ENCODE peak calls at places on chromosomes 5 and 9, in nine cellular contexts. One of them, this sample, is unnamed.

GRCh38 chr5:145980718-145981117 is 44.3 kb downstream of the SH3RF2 start:
- DNase-seq in COLO829: no peak
- DNase-seq in nephron progenitor cell: no peak
- DNase-seq in iPS-NIHi11: no peak
- DNase-seq in mesothelial cell of epicardium: no peak
- DNase-seq in ELR: peak; percentile 34
- DNase-seq in Karpas-422: no peak
- DNase-seq in brain microvascular endothelial cell: no peak
- DNase-seq in HFFc6: no peak
- DNase-seq in this sample: no peak

GRCh38 chr5:163533229-163533628 is 27.8 kb downstream of the MAT2B start:
- DNase-seq in COLO829: no peak
- DNase-seq in nephron progenitor cell: no peak
- DNase-seq in iPS-NIHi11: no peak
- DNase-seq in mesothelial cell of epicardium: no peak
- DNase-seq in ELR: no peak
- DNase-seq in Karpas-422: no peak
- DNase-seq in brain microvascular endothelial cell: no peak
- DNase-seq in HFFc6: no peak
- DNase-seq in this sample: no peak

GRCh38 chr5:177509361-177509951 is at the start of gene DOK3:
- DNase-seq in COLO829: no peak
- DNase-seq in nephron progenitor cell: peak; percentile 34
- DNase-seq in iPS-NIHi11: no peak
- DNase-seq in mesothelial cell of epicardium: no peak
- DNase-seq in ELR: no peak
- DNase-seq in Karpas-422: peak; percentile 90
- DNase-seq in brain microvascular endothelial cell: no peak
- DNase-seq in HFFc6: no peak
- DNase-seq in this sample: no peak

GRCh38 chr9:91515074-91515687 is 91.5 kb upstream of the NFIL3 start:
- DNase-seq in COLO829: peak; percentile 75
- DNase-seq in nephron progenitor cell: no peak
- DNase-seq in iPS-NIHi11: peak; percentile 27
- DNase-seq in mesothelial cell of epicardium: no peak
- DNase-seq in ELR: peak; percentile 66
- DNase-seq in Karpas-422: no peak
- DNase-seq in brain microvascular endothelial cell: peak; percentile 73
- DNase-seq in HFFc6: peak; percentile 73
- DNase-seq in this sample: no peak

GRCh38 chr5:124620743-124621142 is 125.7 kb downstream of the ZNF608 start:
- DNase-seq in COLO829: no peak
- DNase-seq in nephron progenitor cell: no peak
- DNase-seq in iPS-NIHi11: no peak
- DNase-seq in mesothelial cell of epicardium: no peak
- DNase-seq in ELR: no peak
- DNase-seq in Karpas-422: no peak
- DNase-seq in brain microvascular endothelial cell: no peak
- DNase-seq in HFFc6: no peak
- DNase-seq in this sample: no peak

GRCh38 chr9:96061293-96061987 is 185.9 kb downstream of the ERCC6L2 start:
- DNase-seq in COLO829: peak; percentile 82
- DNase-seq in nephron progenitor cell: no peak
- DNase-seq in iPS-NIHi11: peak; percentile 70
- DNase-seq in mesothelial cell of epicardium: no peak
- DNase-seq in ELR: peak; percentile 53
- DNase-seq in Karpas-422: peak; percentile 73
- DNase-seq in brain microvascular endothelial cell: peak; percentile 35
- DNase-seq in HFFc6: peak; percentile 19
- DNase-seq in this sample: peak; percentile 48

GRCh38 chr9:126915281-126915816 is 767 bp downstream of the RALGPS1 start:
- DNase-seq in COLO829: no peak
- DNase-seq in nephron progenitor cell: no peak
- DNase-seq in iPS-NIHi11: peak; percentile 92
- DNase-seq in mesothelial cell of epicardium: peak; percentile 69
- DNase-seq in ELR: no peak
- DNase-seq in Karpas-422: no peak
- DNase-seq in brain microvascular endothelial cell: no peak
- DNase-seq in HFFc6: no peak
- DNase-seq in this sample: no peak

GRCh38 chr5:173772407-173773059 is 115.6 kb upstream of the CPEB4 start:
- DNase-seq in COLO829: no peak
- DNase-seq in nephron progenitor cell: no peak
- DNase-seq in iPS-NIHi11: no peak
- DNase-seq in mesothelial cell of epicardium: no peak
- DNase-seq in ELR: no peak
- DNase-seq in Karpas-422: no peak
- DNase-seq in brain microvascular endothelial cell: no peak
- DNase-seq in HFFc6: no peak
- DNase-seq in this sample: no peak

GRCh38 chr5:41247135-41247534 is 33.8 kb upstream of the C6 start:
- DNase-seq in COLO829: no peak
- DNase-seq in nephron progenitor cell: no peak
- DNase-seq in iPS-NIHi11: no peak
- DNase-seq in mesothelial cell of epicardium: no peak
- DNase-seq in ELR: no peak
- DNase-seq in Karpas-422: no peak
- DNase-seq in brain microvascular endothelial cell: no peak
- DNase-seq in HFFc6: no peak
- DNase-seq in this sample: no peak

GRCh38 chr9:128722380-128723351 is 1.3 kb downstream of the ZDHHC12 start:
- DNase-seq in COLO829: no peak
- DNase-seq in nephron progenitor cell: no peak
- DNase-seq in iPS-NIHi11: no peak
- DNase-seq in mesothelial cell of epicardium: no peak
- DNase-seq in ELR: no peak
- DNase-seq in Karpas-422: no peak
- DNase-seq in brain microvascular endothelial cell: no peak
- DNase-seq in HFFc6: no peak
- DNase-seq in this sample: no peak

GRCh38 chr9:121651295-121652036 is at the start of gene DAB2IP:
- DNase-seq in COLO829: no peak
- DNase-seq in nephron progenitor cell: peak; percentile 87
- DNase-seq in iPS-NIHi11: peak; percentile 90
- DNase-seq in mesothelial cell of epicardium: peak; percentile 83
- DNase-seq in ELR: peak; percentile 24
- DNase-seq in Karpas-422: no peak
- DNase-seq in brain microvascular endothelial cell: no peak
- DNase-seq in HFFc6: no peak
- DNase-seq in this sample: no peak

GRCh38 chr5:139739612-139739974 is 56.0 kb upstream of the PSD2 start:
- DNase-seq in COLO829: no peak
- DNase-seq in nephron progenitor cell: no peak
- DNase-seq in iPS-NIHi11: no peak
- DNase-seq in mesothelial cell of epicardium: no peak
- DNase-seq in ELR: no peak
- DNase-seq in Karpas-422: no peak
- DNase-seq in brain microvascular endothelial cell: no peak
- DNase-seq in HFFc6: no peak
- DNase-seq in this sample: no peak

GRCh38 chr9:86713456-86713855 is 233.8 kb downstream of the GAS1 start:
- DNase-seq in COLO829: no peak
- DNase-seq in nephron progenitor cell: no peak
- DNase-seq in iPS-NIHi11: no peak
- DNase-seq in mesothelial cell of epicardium: no peak
- DNase-seq in ELR: peak; percentile 70
- DNase-seq in Karpas-422: no peak
- DNase-seq in brain microvascular endothelial cell: no peak
- DNase-seq in HFFc6: peak; percentile 61
- DNase-seq in this sample: no peak

GRCh38 chr5:89572696-89573095 is 689.7 kb upstream of the MEF2C start:
- DNase-seq in COLO829: no peak
- DNase-seq in nephron progenitor cell: no peak
- DNase-seq in iPS-NIHi11: no peak
- DNase-seq in mesothelial cell of epicardium: no peak
- DNase-seq in ELR: peak; percentile 20
- DNase-seq in Karpas-422: no peak
- DNase-seq in brain microvascular endothelial cell: peak; percentile 33
- DNase-seq in HFFc6: peak; percentile 3
- DNase-seq in this sample: no peak

GRCh38 chr9:132546148-132547051 is 36.0 kb upstream of the BARHL1 start:
- DNase-seq in COLO829: no peak
- DNase-seq in nephron progenitor cell: peak; percentile 78
- DNase-seq in iPS-NIHi11: peak; percentile 82
- DNase-seq in mesothelial cell of epicardium: peak; percentile 65
- DNase-seq in ELR: peak; percentile 6
- DNase-seq in Karpas-422: peak; percentile 78
- DNase-seq in brain microvascular endothelial cell: peak; percentile 11
- DNase-seq in HFFc6: no peak
- DNase-seq in this sample: no peak

GRCh38 chr9:133773889-133774655 is 35.9 kb upstream of the SARDH start:
- DNase-seq in COLO829: no peak
- DNase-seq in nephron progenitor cell: no peak
- DNase-seq in iPS-NIHi11: no peak
- DNase-seq in mesothelial cell of epicardium: no peak
- DNase-seq in ELR: peak; percentile 63
- DNase-seq in Karpas-422: no peak
- DNase-seq in brain microvascular endothelial cell: no peak
- DNase-seq in HFFc6: no peak
- DNase-seq in this sample: no peak

GRCh38 chr5:73638344-73639095 is 12.5 kb downstream of the ARHGEF28 start:
- DNase-seq in COLO829: no peak
- DNase-seq in nephron progenitor cell: no peak
- DNase-seq in iPS-NIHi11: no peak
- DNase-seq in mesothelial cell of epicardium: no peak
- DNase-seq in ELR: peak; percentile 97
- DNase-seq in Karpas-422: no peak
- DNase-seq in brain microvascular endothelial cell: peak; percentile 59
- DNase-seq in HFFc6: peak; percentile 33
- DNase-seq in this sample: peak; percentile 80

GRCh38 chr9:14314929-14315753 is 1.2 kb upstream of the NFIB start:
- DNase-seq in COLO829: no peak
- DNase-seq in nephron progenitor cell: peak; percentile 74
- DNase-seq in iPS-NIHi11: peak; percentile 80
- DNase-seq in mesothelial cell of epicardium: peak; percentile 96
- DNase-seq in ELR: peak; percentile 32
- DNase-seq in Karpas-422: peak; percentile 83
- DNase-seq in brain microvascular endothelial cell: peak; percentile 78
- DNase-seq in HFFc6: no peak
- DNase-seq in this sample: peak; percentile 54

GRCh38 chr5:555058-555623 is 30.9 kb upstream of the SLC9A3 start:
- DNase-seq in COLO829: no peak
- DNase-seq in nephron progenitor cell: no peak
- DNase-seq in iPS-NIHi11: no peak
- DNase-seq in mesothelial cell of epicardium: no peak
- DNase-seq in ELR: no peak
- DNase-seq in Karpas-422: no peak
- DNase-seq in brain microvascular endothelial cell: no peak
- DNase-seq in HFFc6: no peak
- DNase-seq in this sample: no peak

This sample was measured in foreskin keratinocyte.